ENCODE peak calls at places on chromosomes 3 and 15, in eight cellular contexts. N, C, P, Z, R, E, L and B are unnamed samples.

GRCh38 chr15:67067930-67068542 is 2.6 kb downstream of the SMAD3 start:
- DNase-seq in N (no peak), C (no peak), P (no peak), Z (no peak), R (no peak), E (peak), L (peak), B (no peak)

GRCh38 chr15:70560617-70561328 is 202.6 kb downstream of the UACA start:
- DNase-seq in N (no peak), C (no peak), P (no peak), Z (no peak), R (no peak), E (no peak), L (no peak), B (no peak)

GRCh38 chr3:114623420-114624046 is 329.7 kb downstream of the TIGIT start:
- DNase-seq in N (no peak), C (no peak), P (no peak), Z (no peak), R (no peak), E (no peak), L (no peak), B (no peak)

GRCh38 chr15:43648649-43649429 is at the start of gene CATSPER2:
- DNase-seq in N (no peak), C (no peak), P (no peak), Z (no peak), R (no peak), E (no peak), L (no peak), B (no peak)

GRCh38 chr3:171129827-171130226 is 103.3 kb upstream of the SLC2A2 start:
- DNase-seq in N (no peak), C (no peak), P (no peak), Z (peak), R (no peak), E (no peak), L (peak), B (no peak)

GRCh38 chr3:53318522-53318921 is 28.8 kb downstream of the DCP1A start:
- DNase-seq in N (no peak), C (no peak), P (no peak), Z (peak), R (no peak), E (no peak), L (peak), B (no peak)

GRCh38 chr3:31851278-31851677 is 129.8 kb downstream of the OSBPL10 start:
- DNase-seq in N (no peak), C (no peak), P (no peak), Z (no peak), R (no peak), E (no peak), L (no peak), B (no peak)

GRCh38 chr3:139326131-139326530 is 17.7 kb upstream of the MRPS22 start:
- DNase-seq in N (no peak), C (no peak), P (no peak), Z (no peak), R (no peak), E (no peak), L (no peak), B (no peak)

GRCh38 chr15:56524915-56525314 is 60.0 kb upstream of the MNS1 start:
- DNase-seq in N (no peak), C (no peak), P (peak), Z (peak), R (no peak), E (no peak), L (peak), B (no peak)

GRCh38 chr15:74240002-74240568 is 4.0 kb downstream of the CCDC33 start:
- DNase-seq in N (peak), C (peak), P (peak), Z (peak), R (peak), E (no peak), L (peak), B (no peak)

GRCh38 chr3:2166552-2166951 is 67.9 kb downstream of the CNTN4 start:
- DNase-seq in N (no peak), C (no peak), P (no peak), Z (no peak), R (no peak), E (no peak), L (no peak), B (no peak)

GRCh38 chr3:55487376-55488241 is 503 bp upstream of the WNT5A start:
- DNase-seq in N (no peak), C (peak), P (peak), Z (no peak), R (no peak), E (no peak), L (peak), B (no peak)

GRCh38 chr3:61894988-61895935 is 333.9 kb downstream of the PTPRG start:
- DNase-seq in N (no peak), C (peak), P (no peak), Z (peak), R (peak), E (peak), L (peak), B (peak)

GRCh38 chr3:152558386-152558785 is 276.5 kb upstream of the P2RY1 start:
- DNase-seq in N (no peak), C (no peak), P (no peak), Z (no peak), R (no peak), E (no peak), L (no peak), B (no peak)

GRCh38 chr15:85570331-85570730 is 189.9 kb downstream of the AKAP13 start:
- DNase-seq in N (no peak), C (no peak), P (no peak), Z (no peak), R (no peak), E (no peak), L (no peak), B (no peak)

GRCh38 chr3:150127011-150127490 is 156.4 kb upstream of the PFN2 start:
- DNase-seq in N (no peak), C (no peak), P (no peak), Z (no peak), R (no peak), E (no peak), L (no peak), B (no peak)

GRCh38 chr15:61910839-61911369 is 149.3 kb downstream of the VPS13C start:
- DNase-seq in N (no peak), C (no peak), P (no peak), Z (no peak), R (no peak), E (no peak), L (peak), B (no peak)

GRCh38 chr3:24195504-24196230 is 250.6 kb downstream of the NR1D2 start:
- DNase-seq in N (no peak), C (no peak), P (no peak), Z (no peak), R (no peak), E (no peak), L (no peak), B (no peak)

GRCh38 chr3:11690863-11691833 is 47.4 kb upstream of the VGLL4 start:
- DNase-seq in N (no peak), C (no peak), P (no peak), Z (no peak), R (no peak), E (no peak), L (peak), B (no peak)

GRCh38 chr3:160170409-160171370 is 54.5 kb upstream of the C3orf80 start:
- DNase-seq in N (no peak), C (no peak), P (no peak), Z (no peak), R (no peak), E (no peak), L (no peak), B (no peak)

GRCh38 chr3:116444819-116445290 is 432 bp downstream of the LSAMP start:
- DNase-seq in N (no peak), C (no peak), P (no peak), Z (no peak), R (no peak), E (no peak), L (no peak), B (no peak)

GRCh38 chr3:147360936-147361670 is 45.2 kb downstream of the ZIC4 start:
- DNase-seq in N (no peak), C (no peak), P (no peak), Z (no peak), R (no peak), E (no peak), L (no peak), B (no peak)

GRCh38 chr15:43941555-43941954 is 114.8 kb downstream of the WDR76 start:
- DNase-seq in N (no peak), C (no peak), P (no peak), Z (no peak), R (no peak), E (no peak), L (no peak), B (no peak)

GRCh38 chr3:46566040-46566631 is at the start of gene LRRC2:
- DNase-seq in N (no peak), C (no peak), P (no peak), Z (peak), R (no peak), E (peak), L (peak), B (no peak)

GRCh38 chr3:16987141-16987540 is 102.4 kb downstream of the PLCL2 start:
- DNase-seq in N (no peak), C (no peak), P (no peak), Z (no peak), R (no peak), E (no peak), L (no peak), B (no peak)

GRCh38 chr3:106338582-106339219 is 469.9 kb upstream of the CBLB start:
- DNase-seq in N (no peak), C (no peak), P (no peak), Z (no peak), R (no peak), E (peak), L (no peak), B (no peak)

GRCh38 chr15:51619331-51620033 is 3.1 kb downstream of the DMXL2 start:
- DNase-seq in N (no peak), C (no peak), P (no peak), Z (no peak), R (no peak), E (no peak), L (no peak), B (no peak)

GRCh38 chr3:144375122-144375521 is 403.5 kb downstream of the DIPK2A start:
- DNase-seq in N (no peak), C (no peak), P (no peak), Z (no peak), R (no peak), E (no peak), L (no peak), B (no peak)

GRCh38 chr3:69411331-69411730 is 25.4 kb upstream of the FRMD4B start:
- DNase-seq in N (no peak), C (no peak), P (no peak), Z (no peak), R (no peak), E (no peak), L (peak), B (no peak)

GRCh38 chr15:95872366-95872771 is 458.1 kb upstream of the NR2F2 start:
- DNase-seq in N (no peak), C (no peak), P (no peak), Z (no peak), R (no peak), E (no peak), L (peak), B (no peak)

GRCh38 chr15:58748787-58749531 is 548 bp downstream of the ADAM10 start:
- DNase-seq in N (no peak), C (no peak), P (no peak), Z (no peak), R (no peak), E (peak), L (no peak), B (peak)

GRCh38 chr3:119492810-119493209 is 5.5 kb upstream of the TIMMDC1 start:
- DNase-seq in N (no peak), C (no peak), P (no peak), Z (no peak), R (no peak), E (no peak), L (no peak), B (no peak)

GRCh38 chr3:169868369-169868768 is 1.4 kb downstream of the LRRC31 start:
- DNase-seq in N (no peak), C (no peak), P (no peak), Z (no peak), R (no peak), E (no peak), L (no peak), B (no peak)

GRCh38 chr3:94336076-94336741 is 273.3 kb downstream of the NSUN3 start:
- DNase-seq in N (no peak), C (no peak), P (peak), Z (no peak), R (no peak), E (no peak), L (peak), B (no peak)

GRCh38 chr15:52491460-52491859 is 37.2 kb downstream of the MYO5A start:
- DNase-seq in N (no peak), C (no peak), P (no peak), Z (no peak), R (no peak), E (no peak), L (no peak), B (no peak)

GRCh38 chr15:73927003-73927475 is 777 bp downstream of the LOXL1 start:
- DNase-seq in N (no peak), C (no peak), P (no peak), Z (no peak), R (no peak), E (no peak), L (no peak), B (no peak)

GRCh38 chr3:157573780-157574378 is 70.7 kb upstream of the VEPH1 start:
- DNase-seq in N (no peak), C (no peak), P (no peak), Z (no peak), R (no peak), E (no peak), L (peak), B (no peak)

GRCh38 chr3:78736863-78737262 is 1030.9 kb downstream of the ROBO1 start:
- DNase-seq in N (no peak), C (no peak), P (no peak), Z (no peak), R (no peak), E (no peak), L (peak), B (no peak)

GRCh38 chr3:52494446-52494845 is 692 bp upstream of the STAB1 start:
- DNase-seq in N (no peak), C (no peak), P (peak), Z (no peak), R (no peak), E (no peak), L (no peak), B (no peak)